ENCODE peak calls at places on chromosomes 13 and 19, in nine cellular contexts. U is GM19239, Y is A549, A is fibroblast of gingiva, S is iris pigment epithelial cell, V is ELF-1, I is hepatic stellate cell, H is AG10803, F is fibroblast of lung. E is an unnamed sample.

GRCh38 chr13:94956407-94957110 is 244.2 kb upstream of the SOX21 start:
- DNase-seq in S (no peak), F (peak), U (no peak), V (no peak), H (no peak), I (no peak), A (no peak), Y (no peak), E (no peak)

GRCh38 chr13:43159007-43159406 is 135.6 kb downstream of the DNAJC15 start:
- DNase-seq in A (peak), Y (no peak), V (peak), F (peak), U (no peak), S (peak), H (peak), I (no peak), E (no peak)

GRCh38 chr19:29667941-29668340 is 2.7 kb downstream of the PLEKHF1 start:
- DNase-seq in V (no peak), F (no peak), U (no peak), I (no peak), Y (no peak), A (no peak), S (no peak), H (no peak), E (peak)

GRCh38 chr19:23917856-23918255 is 3.2 kb downstream of the ZNF726 start:
- DNase-seq in S (no peak), I (no peak), A (no peak), V (peak), F (no peak), Y (no peak), H (no peak), U (no peak), E (no peak)

GRCh38 chr19:35419046-35419445 is 29.0 kb upstream of the FFAR2 start:
- DNase-seq in A (no peak), V (no peak), I (no peak), H (no peak), Y (no peak), U (no peak), F (no peak), S (no peak), E (no peak)

GRCh38 chr13:40680659-40681323 is 14.3 kb upstream of the FOXO1 start:
- DNase-seq in U (no peak), V (peak), F (no peak), S (no peak), A (no peak), H (no peak), I (no peak), Y (no peak), E (no peak)

GRCh38 chr19:35031072-35031881 is 1.0 kb downstream of the SCN1B start:
- DNase-seq in Y (no peak), S (peak), V (peak), I (peak), H (peak), U (no peak), F (peak), A (peak), E (no peak)

GRCh38 chr19:16325161-16325527 is 518 bp downstream of the KLF2 start:
- DNase-seq in Y (peak), A (peak), H (peak), I (no peak), S (no peak), F (no peak), U (no peak), V (peak), E (peak)

GRCh38 chr19:44706506-44707236 is 7.7 kb downstream of the CEACAM16 start:
- DNase-seq in H (no peak), I (no peak), V (no peak), F (no peak), S (no peak), U (no peak), Y (no peak), A (no peak), E (no peak)

GRCh38 chr19:45047188-45047797 is 8.4 kb downstream of the CLASRP start:
- DNase-seq in Y (no peak), I (no peak), U (no peak), F (no peak), V (no peak), S (no peak), H (no peak), A (no peak), E (no peak)

GRCh38 chr19:7632340-7633203 is 947 bp downstream of the PCP2 start:
- DNase-seq in S (no peak), V (no peak), F (no peak), I (no peak), H (no peak), Y (no peak), A (no peak), U (no peak), E (no peak)

GRCh38 chr19:29645911-29646310 is 19.4 kb upstream of the PLEKHF1 start:
- DNase-seq in A (peak), V (no peak), U (no peak), S (peak), I (no peak), H (peak), Y (no peak), F (peak), E (no peak)

GRCh38 chr19:14325863-14326262 is 55.4 kb upstream of the ADGRE5 start:
- DNase-seq in A (no peak), F (no peak), U (no peak), V (no peak), Y (peak), S (no peak), H (no peak), I (no peak), E (no peak)

GRCh38 chr13:39607876-39608275 is 4.9 kb upstream of the LHFPL6 start:
- DNase-seq in S (no peak), F (no peak), U (no peak), Y (no peak), V (no peak), H (no peak), I (no peak), A (no peak), E (no peak)

GRCh38 chr19:15562861-15563260 is 52.2 kb upstream of the CYP4F8 start:
- DNase-seq in I (no peak), S (peak), U (no peak), H (peak), V (no peak), F (no peak), Y (no peak), A (peak), E (no peak)

GRCh38 chr13:54709546-54709945 is 1680.9 kb downstream of the OLFM4 start:
- DNase-seq in F (no peak), Y (no peak), U (no peak), I (no peak), S (no peak), V (no peak), A (no peak), H (no peak), E (no peak)

GRCh38 chr13:79340490-79340889 is 65.6 kb downstream of the RBM26 start:
- DNase-seq in Y (no peak), F (no peak), V (no peak), A (no peak), U (no peak), S (no peak), H (no peak), I (no peak), E (no peak)

GRCh38 chr19:801030-801860 is 4.0 kb downstream of the PTBP1 start:
- DNase-seq in S (no peak), H (peak), Y (no peak), U (no peak), A (peak), I (no peak), F (peak), V (no peak), E (no peak)

GRCh38 chr13:31699650-31700049 is 39.7 kb upstream of the RXFP2 start:
- DNase-seq in V (peak), U (no peak), Y (no peak), A (no peak), F (no peak), I (no peak), H (no peak), S (no peak), E (no peak)

GRCh38 chr19:10774893-10775292 is 57.0 kb downstream of the DNM2 start:
- DNase-seq in V (no peak), A (no peak), U (no peak), H (no peak), S (no peak), F (no peak), Y (no peak), I (no peak), E (no peak)

GRCh38 chr13:44434441-44435141 is 61.0 kb downstream of the SERP2 start:
- DNase-seq in Y (no peak), V (no peak), I (no peak), U (no peak), H (no peak), F (no peak), S (no peak), A (no peak), E (no peak)

GRCh38 chr19:16825312-16826168 is 3.7 kb upstream of the SIN3B start:
- DNase-seq in A (peak), S (peak), H (no peak), U (no peak), Y (no peak), I (peak), F (peak), V (peak), E (peak)

GRCh38 chr19:14375055-14375581 is 6.1 kb upstream of the ADGRE5 start:
- DNase-seq in H (no peak), Y (no peak), I (no peak), U (no peak), V (no peak), A (no peak), S (no peak), F (no peak), E (peak)

E was measured in Peyer's patch.